ENCODE peak calls at places on chromosomes 6 and 20, in eight cellular contexts. T is ovary, L is left lung, A is PC-3, O is tibial nerve, U is pancreas, W is aorta, Z is prostate gland. M is an unnamed sample.

GRCh38 chr20:16926626-16927025 is 178.5 kb downstream of the OTOR start:
- DNase-seq in T (no peak), L (no peak), A (no peak), O (no peak), U (no peak), W (no peak), Z (no peak), M (no peak)

GRCh38 chr6:34396518-34396917 is 4.0 kb upstream of the NUDT3 start:
- DNase-seq in T (no peak), L (no peak), A (no peak), O (no peak), U (no peak), W (no peak), Z (no peak), M (no peak)

GRCh38 chr6:108903796-108904195 is 55.6 kb downstream of the ARMC2 start:
- DNase-seq in T (no peak), L (no peak), A (no peak), O (no peak), U (no peak), W (no peak), Z (no peak), M (no peak)

GRCh38 chr6:166532302-166532701 is 54.2 kb downstream of the RAMACL start:
- DNase-seq in T (no peak), L (no peak), A (no peak), O (no peak), U (no peak), W (no peak), Z (no peak), M (no peak)

GRCh38 chr6:12311106-12311505 is 20.9 kb downstream of the EDN1 start:
- DNase-seq in T (no peak), L (no peak), A (peak; percentile 70), O (no peak), U (no peak), W (no peak), Z (no peak), M (no peak)

GRCh38 chr6:34301408-34301807 is 52.6 kb upstream of the SMIM29 start:
- DNase-seq in T (no peak), L (no peak), A (no peak), O (no peak), U (peak; percentile 34), W (peak; percentile 91), Z (no peak), M (no peak)

GRCh38 chr6:43506171-43506570 is 4.0 kb downstream of the LRRC73 start:
- DNase-seq in T (no peak), L (no peak), A (no peak), O (no peak), U (no peak), W (no peak), Z (no peak), M (no peak)

GRCh38 chr6:73285674-73286283 is 22.8 kb upstream of the KHDC1 start:
- DNase-seq in T (no peak), L (no peak), A (peak; percentile 60), O (no peak), U (no peak), W (no peak), Z (no peak), M (no peak)

GRCh38 chr6:106882601-106883518 is 91.7 kb downstream of the CD24 start:
- DNase-seq in T (no peak), L (no peak), A (peak; percentile 33), O (no peak), U (peak; percentile 62), W (no peak), Z (no peak), M (no peak)

GRCh38 chr20:1697592-1697991 is 40.0 kb upstream of the SIRPG start:
- DNase-seq in T (no peak), L (no peak), A (peak; percentile 45), O (no peak), U (no peak), W (no peak), Z (no peak), M (no peak)

GRCh38 chr6:5630636-5631035 is 369.3 kb downstream of the FARS2 start:
- DNase-seq in T (no peak), L (no peak), A (no peak), O (no peak), U (no peak), W (no peak), Z (no peak), M (no peak)

GRCh38 chr6:158536891-158537798 is 22.7 kb upstream of the TMEM181 start:
- DNase-seq in T (peak; percentile 63), L (peak; percentile 49), A (peak; percentile 33), O (no peak), U (no peak), W (no peak), Z (no peak), M (no peak)

GRCh38 chr20:15342987-15343639 is 1005.7 kb upstream of the FLRT3 start:
- DNase-seq in T (no peak), L (no peak), A (no peak), O (no peak), U (no peak), W (no peak), Z (no peak), M (no peak)

GRCh38 chr6:106614131-106614530 is 15.2 kb downstream of the RTN4IP1 start:
- DNase-seq in T (no peak), L (no peak), A (no peak), O (no peak), U (no peak), W (no peak), Z (no peak), M (no peak)

GRCh38 chr6:170096803-170097504 is 193.9 kb downstream of the DLL1 start:
- DNase-seq in T (no peak), L (no peak), A (no peak), O (no peak), U (no peak), W (peak; percentile 37), Z (no peak), M (no peak)

GRCh38 chr6:106128981-106129761 is 43.0 kb downstream of the PRDM1 start:
- DNase-seq in T (no peak), L (no peak), A (peak; percentile 75), O (no peak), U (no peak), W (no peak), Z (no peak), M (no peak)

GRCh38 chr6:118685823-118686449 is 34.5 kb upstream of the CEP85L start:
- DNase-seq in T (no peak), L (no peak), A (no peak), O (no peak), U (no peak), W (no peak), Z (no peak), M (no peak)

GRCh38 chr6:8557019-8557748 is 121.8 kb upstream of the SLC35B3 start:
- DNase-seq in T (no peak), L (no peak), A (no peak), O (no peak), U (no peak), W (no peak), Z (no peak), M (no peak)

GRCh38 chr6:149031545-149032317 is 284.9 kb downstream of the UST start:
- DNase-seq in T (peak; percentile 63), L (no peak), A (peak; percentile 91), O (no peak), U (no peak), W (peak; percentile 82), Z (no peak), M (peak; percentile 69)

GRCh38 chr20:40134176-40134575 is 554.9 kb downstream of the MAFB start:
- DNase-seq in T (no peak), L (no peak), A (no peak), O (no peak), U (no peak), W (no peak), Z (no peak), M (no peak)

GRCh38 chr20:32906200-32906599 is 47.5 kb downstream of the EFCAB8 start:
- DNase-seq in T (no peak), L (no peak), A (no peak), O (no peak), U (no peak), W (no peak), Z (no peak), M (no peak)

GRCh38 chr20:32886652-32887051 is 27.9 kb downstream of the EFCAB8 start:
- DNase-seq in T (no peak), L (no peak), A (no peak), O (no peak), U (no peak), W (no peak), Z (no peak), M (no peak)

GRCh38 chr6:46651766-46652165 is 852 bp downstream of the CYP39A1 start:
- DNase-seq in T (no peak), L (no peak), A (peak; percentile 30), O (no peak), U (no peak), W (no peak), Z (no peak), M (no peak)
- H3K27ac ChIP-seq in T (peak overlapping the region; percentile 87), L (peak overlapping the region; percentile 72), A (no peak overlapping the region), O (peak overlapping the region; percentile 89), U (peak overlapping the region; percentile 66), W (no peak overlapping the region), Z (peak overlapping the region; percentile 92), M (peak overlapping the region; percentile 89)

DNA sequence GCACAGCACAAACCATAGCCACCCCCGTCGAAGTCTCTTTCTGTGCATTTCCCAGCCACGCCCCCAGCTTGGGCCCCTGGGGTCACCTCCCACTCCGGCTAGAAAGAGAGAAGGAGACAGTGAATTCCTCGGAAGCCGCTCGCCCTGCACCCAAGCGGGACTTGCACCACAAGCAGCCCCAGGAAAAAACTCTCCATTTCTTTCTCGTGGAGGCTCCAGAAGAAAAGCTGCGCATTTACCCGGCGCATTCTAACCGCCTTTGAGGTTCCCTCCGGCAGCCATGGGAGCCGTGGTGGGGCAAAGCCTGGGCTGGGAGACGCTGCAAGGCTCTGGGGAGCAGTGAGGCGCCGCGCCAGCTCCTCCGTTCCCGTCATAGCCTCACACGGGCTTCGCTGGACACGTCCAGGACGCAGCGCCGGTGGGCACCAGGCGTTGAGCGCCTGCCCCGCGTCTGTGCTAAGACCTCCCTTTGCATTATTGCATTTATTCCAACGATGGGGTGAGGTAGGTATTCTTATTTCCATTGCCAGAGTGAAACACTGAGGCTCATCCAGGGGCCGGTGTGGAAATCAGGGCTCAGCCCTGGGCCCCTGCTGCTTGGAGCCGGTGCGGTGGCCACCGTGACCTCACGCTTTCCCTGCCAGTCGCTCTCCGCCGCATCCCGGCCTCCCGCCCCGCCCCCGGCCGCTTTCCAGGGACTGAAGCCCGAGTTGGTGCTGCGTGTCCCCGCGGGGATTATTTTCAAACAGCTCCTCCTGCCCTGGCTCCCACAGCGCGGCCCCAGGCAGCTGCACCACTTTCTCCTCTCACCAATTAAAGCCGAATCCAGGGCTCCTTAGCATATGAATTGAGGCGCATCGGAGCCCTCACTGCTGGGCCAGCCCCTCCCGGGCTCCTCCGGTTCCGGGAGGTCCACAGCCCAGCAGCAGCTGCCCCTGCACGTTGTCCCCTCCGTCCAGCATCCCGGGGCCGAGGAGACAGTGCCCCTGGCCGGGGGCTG is 148.3 kb upstream of the AFDN start:
- DNase-seq in T (peak; percentile 57), L (no peak), A (no peak), O (no peak), U (peak; percentile 69), W (peak; percentile 61), Z (peak; percentile 25), M (no peak)
- H3K4me3 ChIP-seq in T (peak overlapping the region; percentile 29), L (no peak overlapping the region), A (no peak overlapping the region), O (no peak overlapping the region), U (peak overlapping the region; percentile 17), W (no peak overlapping the region), Z (peak overlapping the region; percentile 5), M (peak overlapping the region; percentile 63)

GRCh38 chr6:298233-299049 is 6.2 kb downstream of the DUSP22 start:
- DNase-seq in T (no peak), L (no peak), A (no peak), O (no peak), U (no peak), W (no peak), Z (no peak), M (no peak)
- H3K27ac ChIP-seq in T (no peak overlapping the region), L (peak overlapping the region; percentile 70), A (no peak overlapping the region), O (peak overlapping the region; percentile 22), U (peak overlapping the region; percentile 46), W (no peak overlapping the region), Z (no peak overlapping the region), M (no peak overlapping the region)

GRCh38 chr20:20816969-20817368 is 104.5 kb upstream of the RALGAPA2 start:
- DNase-seq in T (no peak), L (no peak), A (no peak), O (no peak), U (no peak), W (no peak), Z (no peak), M (no peak)
- H3K4me3 ChIP-seq in T (no peak overlapping the region), L (no peak overlapping the region), A (no peak overlapping the region), O (no peak overlapping the region), U (no peak overlapping the region), W (no peak overlapping the region), Z (no peak overlapping the region), M (no peak overlapping the region)